ENCODE peak calls at places on chromosomes 12 and 14, in four cellular contexts. Y is GM23248, H is sigmoid colon, X is tibial nerve. F is an unnamed sample.

GRCh38 chr14:77593501-77593911 is 22.9 kb downstream of the SPTLC2 start:
- DNase-seq in X (no peak), H (no peak), Y (peak; percentile 34), F (no peak)

GRCh38 chr14:89443002-89443660 is 26.1 kb upstream of the FOXN3 start:
- DNase-seq in Y (peak; percentile 82), H (no peak), X (no peak), F (no peak)

GRCh38 chr14:101476258-101476930 is 84.9 kb upstream of the DIO3 start:
- DNase-seq in H (peak; percentile 41), Y (no peak), X (no peak), F (no peak)

GRCh38 chr14:69797573-69798338 is 715 bp upstream of the SLC10A1 start:
- DNase-seq in H (no peak), X (no peak), Y (no peak), F (no peak)

GRCh38 chr12:32891526-32891925 is 5.1 kb downstream of the PKP2 start:
- DNase-seq in Y (no peak), X (no peak), H (no peak), F (no peak)

GRCh38 chr12:106288510-106289195 is 13.9 kb upstream of the TCP11L2 start:
- DNase-seq in Y (peak; percentile 96), H (no peak), X (no peak), F (no peak)

GRCh38 chr14:101151226-101151929 is 247.9 kb upstream of the RTL1 start:
- DNase-seq in X (no peak), Y (peak; percentile 12), H (no peak), F (no peak)

GRCh38 chr14:44180975-44181374 is 326.1 kb downstream of the FSCB start:
- DNase-seq in Y (no peak), H (no peak), X (no peak), F (no peak)

GRCh38 chr12:57620936-57621496 is 9.8 kb downstream of the ARHGEF25 start:
- DNase-seq in X (no peak), H (peak; percentile 74), Y (peak; percentile 44), F (peak; percentile 24)

GRCh38 chr12:111758120-111758561 is 8.6 kb upstream of the ALDH2 start:
- DNase-seq in X (no peak), H (no peak), Y (no peak), F (peak; percentile 77)
- H3K4me3 ChIP-seq in X (no peak overlapping the region), H (no peak overlapping the region), Y (no peak overlapping the region), F (no peak overlapping the region)

GRCh38 chr14:37615582-37616289 is 20.3 kb downstream of the TTC6 start:
- DNase-seq in X (no peak), Y (no peak), H (no peak), F (no peak)

GRCh38 chr14:37616853-37617252 is 21.4 kb downstream of the TTC6 start:
- DNase-seq in Y (no peak), H (no peak), X (no peak), F (no peak)

GRCh38 chr14:37618498-37619041 is 23.1 kb downstream of the TTC6 start:
- DNase-seq in Y (no peak), H (no peak), X (no peak), F (no peak)

GRCh38 chr14:37620856-37621255 is 25.4 kb downstream of the TTC6 start:
- DNase-seq in H (no peak), Y (no peak), X (no peak), F (no peak)

GRCh38 chr14:37617864-37618365 is 22.5 kb downstream of the TTC6 start:
- DNase-seq in X (no peak), H (no peak), Y (no peak), F (no peak)
- H3K9me3 ChIP-seq in X (no peaks in the 10 kb centered on the region), H (peaks cover 10% of the 10 kb centered on the region), Y (peaks cover 8% of the 10 kb centered on the region), F (peaks cover 21% of the 10 kb centered on the region)

GRCh38 chr14:59314953-59315599 is 126.6 kb downstream of the DAAM1 start:
- DNase-seq in X (no peak), H (no peak), Y (no peak), F (no peak)

GRCh38 chr14:59318908-59319307 is 130.4 kb downstream of the DAAM1 start:
- DNase-seq in X (no peak), Y (no peak), H (no peak), F (no peak)

GRCh38 chr14:59317346-59317745 is 128.9 kb downstream of the DAAM1 start:
- DNase-seq in H (no peak), Y (no peak), X (no peak), F (no peak)

GRCh38 chr14:59320771-59321170 is 132.3 kb downstream of the DAAM1 start:
- DNase-seq in X (no peak), Y (peak; percentile 66), H (no peak), F (no peak)

DNA sequence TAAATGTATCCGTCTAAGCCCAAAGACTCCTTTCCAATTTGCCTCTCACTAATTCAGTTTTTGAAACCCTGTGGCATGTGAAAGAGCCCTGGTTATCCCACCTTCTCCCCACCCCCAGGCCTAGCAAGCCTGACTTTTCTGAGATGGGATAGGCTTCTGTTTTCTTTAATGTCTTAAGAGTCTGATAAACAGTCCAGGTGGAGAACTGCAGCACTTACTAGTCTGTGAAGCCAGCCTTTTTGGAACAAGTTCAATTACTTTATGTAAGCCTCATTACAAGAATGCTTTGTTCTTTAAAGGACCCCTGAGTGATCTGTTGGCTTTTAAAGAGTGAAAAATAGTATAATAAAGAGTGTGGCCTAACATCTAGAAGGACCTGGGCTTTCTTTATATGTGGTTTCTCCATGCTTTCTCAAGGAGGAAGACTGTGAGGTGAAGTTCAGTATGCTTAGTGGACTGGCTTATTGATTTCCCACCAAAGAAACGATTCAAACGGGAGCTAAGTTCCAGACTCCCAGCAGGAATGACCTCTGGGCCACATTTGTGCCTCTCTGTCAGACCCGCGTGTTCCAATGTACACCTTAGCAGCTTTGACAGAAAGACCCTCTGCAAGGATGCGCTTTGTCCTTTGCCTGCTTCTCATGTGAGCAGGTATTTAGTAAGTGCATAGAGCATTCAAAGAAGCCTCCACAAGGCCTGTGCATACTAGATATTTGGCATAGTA is 129.5 kb downstream of the DAAM1 start:
- DNase-seq in H (no peak), Y (no peak), X (no peak), F (no peak)
- H3K27ac ChIP-seq in H (peak overlapping the region; percentile 59), Y (no peak overlapping the region), X (peak overlapping the region; percentile 89), F (no peak overlapping the region)

GRCh38 chr14:50825307-50825706 is 5.7 kb downstream of the NIN start:
- DNase-seq in H (no peak), Y (no peak), X (no peak), F (no peak)

GRCh38 chr14:50822501-50823042 is 8.4 kb downstream of the NIN start:
- DNase-seq in X (no peak), Y (peak; percentile 42), H (no peak), F (peak; percentile 43)

GRCh38 chr14:50821471-50822464 is 9.2 kb downstream of the NIN start:
- DNase-seq in X (no peak), H (no peak), Y (no peak), F (peak; percentile 54)

GRCh38 chr14:50823763-50824636 is 7.0 kb downstream of the NIN start:
- DNase-seq in H (no peak), X (no peak), Y (no peak), F (no peak)

GRCh38 chr14:50823051-50823762 is 7.8 kb downstream of the NIN start:
- DNase-seq in H (no peak), X (peak; percentile 35), Y (peak; percentile 79), F (peak; percentile 40)
- H3K4me3 ChIP-seq in H (no peak overlapping the region), X (no peak overlapping the region), Y (peak overlapping the region; percentile 37), F (peak overlapping the region; percentile 8)

GRCh38 chr14:56810850-56811595 is 744 bp upstream of the OTX2 start:
- DNase-seq in Y (no peak), H (no peak), X (no peak), F (no peak)

GRCh38 chr14:56807586-56808168 is 2.6 kb downstream of the OTX2 start:
- DNase-seq in H (no peak), X (no peak), Y (no peak), F (no peak)

GRCh38 chr14:56810341-56810740 is at the start of gene OTX2:
- DNase-seq in H (no peak), Y (no peak), X (no peak), F (no peak)

GRCh38 chr14:56808314-56809201 is 1.7 kb downstream of the OTX2 start:
- DNase-seq in Y (no peak), H (no peak), X (no peak), F (no peak)

DNA sequence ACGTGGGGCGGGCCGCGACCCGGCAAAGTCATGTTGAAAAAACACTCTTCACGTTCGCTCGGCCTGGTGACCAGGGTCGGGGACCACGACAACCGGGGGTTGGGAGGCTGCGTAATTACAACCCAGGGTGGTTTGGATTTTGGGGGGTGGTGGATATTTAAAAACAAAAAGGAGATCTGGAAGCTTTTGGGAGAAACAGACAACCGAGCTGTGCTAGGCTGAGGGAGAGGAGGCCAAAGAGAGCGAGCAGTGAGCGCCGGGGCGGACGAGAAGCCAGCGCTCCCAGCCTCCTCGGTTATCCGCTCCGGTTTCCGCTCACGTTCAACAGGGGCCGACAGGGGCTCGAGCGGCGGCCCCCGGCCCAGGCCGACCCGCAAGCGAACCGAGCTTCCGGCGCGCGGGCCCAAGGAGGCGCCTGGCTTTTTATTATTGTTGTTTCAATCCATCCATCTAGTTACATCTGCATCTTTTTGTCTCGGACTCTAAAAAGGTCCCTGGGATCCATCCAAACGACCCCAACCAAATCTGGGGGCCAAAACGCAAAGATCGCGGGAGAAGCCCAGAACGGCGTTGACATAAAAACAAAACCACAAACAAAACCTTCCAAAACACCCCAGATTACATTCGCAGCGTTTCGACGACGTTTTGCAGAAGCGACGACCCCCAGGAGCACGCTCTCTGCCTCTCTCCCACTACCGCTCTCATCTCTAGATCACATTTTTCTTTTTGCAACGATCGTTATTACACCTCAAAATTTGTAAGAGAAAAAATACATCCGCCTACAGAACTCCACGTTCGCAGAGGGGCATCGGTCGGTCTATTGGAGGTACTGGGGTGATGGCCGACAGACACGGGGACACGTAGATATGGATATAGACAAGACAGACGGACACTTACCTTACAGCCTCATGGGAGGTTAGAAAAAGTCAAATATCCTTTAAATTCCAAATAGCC is 740 bp downstream of the OTX2 start:
- DNase-seq in Y (no peak), H (no peak), X (no peak), F (no peak)
- H3K9me3 ChIP-seq in Y (no peaks in the 10 kb centered on the region), H (no peaks in the 10 kb centered on the region), X (no peaks in the 10 kb centered on the region), F (no peaks in the 10 kb centered on the region)

GRCh38 chr12:82583756-82584155 is 103.0 kb upstream of the TMTC2 start:
- DNase-seq in Y (no peak), H (no peak), X (no peak), F (no peak)
- H3K27ac ChIP-seq in Y (no peak overlapping the region), H (no peak overlapping the region), X (no peak overlapping the region), F (no peak overlapping the region)

GRCh38 chr14:58637391-58638230 is at the start of gene DACT1:
- DNase-seq in H (peak; percentile 84), Y (peak; percentile 86), X (peak; percentile 36), F (peak; percentile 70)

GRCh38 chr14:58641509-58641908 is 3.7 kb downstream of the DACT1 start:
- DNase-seq in X (no peak), Y (no peak), H (no peak), F (no peak)

GRCh38 chr14:58638231-58639205 is 756 bp downstream of the DACT1 start:
- DNase-seq in Y (peak; percentile 75), X (no peak), H (peak; percentile 66), F (peak; percentile 60)

GRCh38 chr14:58640959-58641358 is 3.2 kb downstream of the DACT1 start:
- DNase-seq in X (no peak), Y (no peak), H (no peak), F (no peak)

GRCh38 chr14:58639842-58640484 is 2.2 kb downstream of the DACT1 start:
- DNase-seq in X (peak; percentile 74), H (no peak), Y (peak; percentile 89), F (no peak)
- H3K4me3 ChIP-seq in X (peak overlapping the region; percentile 67), H (no peak overlapping the region), Y (peak overlapping the region; percentile 93), F (peak overlapping the region; percentile 76)

DNA sequence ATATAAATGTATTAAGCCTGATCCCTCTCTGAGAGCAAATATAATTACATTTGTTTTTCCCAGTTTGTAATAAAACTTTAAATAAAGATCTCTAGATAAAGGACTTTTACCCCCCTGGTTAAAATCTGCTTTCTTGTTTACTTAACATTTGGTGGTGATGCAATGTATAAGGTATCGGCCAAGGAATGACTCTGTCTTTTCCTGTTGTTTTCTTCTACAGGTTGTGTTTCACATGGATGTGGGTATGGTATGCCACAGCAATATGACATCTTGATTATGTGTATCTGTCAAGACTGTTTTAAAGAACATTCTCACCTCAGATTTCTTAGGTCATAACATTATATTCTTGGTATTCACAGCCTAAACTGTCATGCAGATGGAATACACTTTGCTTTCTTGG is 210.6 kb upstream of the NOVA1 start:
- DNase-seq in Y (peak; percentile 31), H (no peak), X (no peak), F (no peak)
- H3K9me3 ChIP-seq in Y (no peaks in the 10 kb centered on the region), H (no peaks in the 10 kb centered on the region), X (no peaks in the 10 kb centered on the region), F (no peaks in the 10 kb centered on the region)